ENCODE peak calls at places on chromosomes 2 and 18, in nine cellular contexts. S is NCI-H748 treated with DMSO at 0.1 percent for 48 hours; F is stimulated activated CD4-positive, alpha-beta T cell treated with anti-CD3 and anti-CD28 coated beads, Interleukin-2, amount 100 ng/mL, for 48 hours; C is ELF-1; I is adrenal gland; T is heart right ventricle; G is GDM1; X is iPS-NIHi11; Y is astrocyte of the spinal cord. V is an unnamed sample.
A peak's percentile ranks its signal among the peaks of the same experiment; 100 is the strongest.

GRCh38 chr2:65064728-65065552 is 8.7 kb downstream of the CEP68 start:
- DNase-seq in S (no peak), F (no peak), C (peak; percentile 60), I (peak; percentile 82), T (peak; percentile 53), G (peak; percentile 85), X (peak; percentile 34), Y (peak; percentile 93), V (peak; percentile 83)

GRCh38 chr18:11167778-11168177 is 18.4 kb upstream of the PIEZO2 start:
- DNase-seq in S (no peak), F (no peak), C (no peak), I (no peak), T (no peak), G (no peak), X (no peak), Y (peak; percentile 51), V (no peak)

GRCh38 chr2:186540971-186541370 is 48.9 kb upstream of the ITGAV start:
- DNase-seq in S (no peak), F (no peak), C (no peak), I (no peak), T (no peak), G (no peak), X (no peak), Y (no peak), V (no peak)

GRCh38 chr2:52936029-52936428 is 831.6 kb upstream of the CHAC2 start:
- DNase-seq in S (no peak), F (no peak), C (no peak), I (no peak), T (no peak), G (no peak), X (no peak), Y (peak; percentile 44), V (no peak)

GRCh38 chr2:33709986-33710385 is 110.9 kb upstream of the FAM98A start:
- DNase-seq in S (no peak), F (no peak), C (no peak), I (no peak), T (no peak), G (no peak), X (no peak), Y (no peak), V (no peak)

GRCh38 chr2:85601771-85602475 is 575 bp downstream of the TMEM150A start:
- DNase-seq in S (no peak), F (no peak), C (no peak), I (peak; percentile 87), T (peak; percentile 72), G (no peak), X (peak; percentile 80), Y (peak; percentile 37), V (peak; percentile 87)

GRCh38 chr2:172339431-172340010 is 87.9 kb upstream of the ITGA6 start:
- DNase-seq in S (no peak), F (no peak), C (peak; percentile 58), I (no peak), T (no peak), G (peak; percentile 28), X (no peak), Y (no peak), V (no peak)

GRCh38 chr18:48996901-48997463 is 46.2 kb upstream of the SMAD7 start:
- DNase-seq in S (no peak), F (no peak), C (peak; percentile 84), I (no peak), T (no peak), G (no peak), X (no peak), Y (peak; percentile 93), V (no peak)

GRCh38 chr2:85744055-85744454 is 9.7 kb upstream of the ATOH8 start:
- DNase-seq in S (no peak), F (no peak), C (no peak), I (no peak), T (no peak), G (no peak), X (no peak), Y (no peak), V (no peak)

GRCh38 chr2:20593072-20594034 is 57.5 kb downstream of the HS1BP3 start:
- DNase-seq in S (no peak), F (no peak), C (no peak), I (peak; percentile 92), T (no peak), G (no peak), X (no peak), Y (peak; percentile 91), V (peak; percentile 68)

GRCh38 chr2:128109243-128109642 is 18.2 kb downstream of the UGGT1 start:
- DNase-seq in S (no peak), F (no peak), C (no peak), I (no peak), T (no peak), G (no peak), X (no peak), Y (no peak), V (no peak)

GRCh38 chr18:47187721-47188120 is 11.6 kb upstream of the IER3IP1 start:
- DNase-seq in S (no peak), F (no peak), C (no peak), I (no peak), T (no peak), G (no peak), X (no peak), Y (no peak), V (no peak)

GRCh38 chr2:41912337-41912736 is 135.5 kb upstream of the PKDCC start:
- DNase-seq in S (no peak), F (no peak), C (no peak), I (peak; percentile 13), T (no peak), G (no peak), X (no peak), Y (no peak), V (peak; percentile 47)

GRCh38 chr18:36583155-36583745 is 245.6 kb downstream of the TPGS2 start:
- DNase-seq in S (no peak), F (no peak), C (peak; percentile 88), I (no peak), T (no peak), G (no peak), X (peak; percentile 83), Y (no peak), V (no peak)

GRCh38 chr2:218812096-218812815 is 19.3 kb downstream of the PRKAG3 start:
- DNase-seq in S (no peak), F (no peak), C (no peak), I (no peak), T (no peak), G (no peak), X (no peak), Y (no peak), V (no peak)